ENCODE peak calls at places on chromosomes 7 and 10, in five cellular contexts. B is astrocyte of the hippocampus, Y is H4, Z is left cardiac atrium, V is pons. Q is an unnamed sample.

GRCh38 chr7:668139-668871 is 58.2 kb upstream of the DNAAF5 start:
- DNase-seq in Y (peak; percentile 58), B (peak; percentile 88), Z (no peak), V (no peak), Q (no peak)

GRCh38 chr10:33001908-33002492 is 44.0 kb upstream of the ITGB1 start:
- DNase-seq in V (no peak), B (no peak), Y (no peak), Z (no peak), Q (no peak)

GRCh38 chr7:29413511-29414178 is 150.0 kb upstream of the PRR15 start:
- DNase-seq in Z (no peak), B (no peak), V (no peak), Y (no peak), Q (no peak)

GRCh38 chr10:80108576-80109239 is 23.8 kb upstream of the PLAC9 start:
- DNase-seq in V (no peak), B (no peak), Y (no peak), Z (no peak), Q (no peak)

GRCh38 chr10:24427678-24428409 is 218.9 kb downstream of the KIAA1217 start:
- DNase-seq in B (peak; percentile 53), V (no peak), Y (no peak), Z (no peak), Q (no peak)

GRCh38 chr10:85624511-85624910 is 742.1 kb downstream of the GRID1 start:
- DNase-seq in V (no peak), Y (no peak), B (no peak), Z (no peak), Q (peak; percentile 75)

GRCh38 chr10:123884907-123885381 is 6.7 kb downstream of the CPXM2 start:
- DNase-seq in Y (no peak), B (no peak), V (no peak), Z (no peak), Q (no peak)

GRCh38 chr10:119821172-119821571 is 51.5 kb downstream of the MCMBP start:
- DNase-seq in V (no peak), Z (no peak), Y (no peak), B (no peak), Q (peak; percentile 45)

GRCh38 chr10:98611432-98611831 is 164.7 kb upstream of the HPS1 start:
- DNase-seq in Z (no peak), Y (no peak), V (no peak), B (peak; percentile 45), Q (no peak)

GRCh38 chr10:58990693-58991092 is 185.8 kb upstream of the PHYHIPL start:
- DNase-seq in Z (no peak), B (no peak), V (no peak), Y (no peak), Q (no peak)

GRCh38 chr7:99539213-99539811 is 12.6 kb downstream of the FAM200A start:
- DNase-seq in Z (no peak), Y (no peak), V (no peak), B (no peak), Q (peak; percentile 64)

GRCh38 chr7:157096286-157097055 is 42.3 kb upstream of the UBE3C start:
- DNase-seq in B (no peak), V (no peak), Y (no peak), Z (no peak), Q (no peak)

GRCh38 chr10:9296206-9296605 is 1241.7 kb downstream of the GATA3 start:
- DNase-seq in B (peak; percentile 8), Z (no peak), Y (peak; percentile 10), V (no peak), Q (no peak)

GRCh38 chr7:37234928-37235327 is 213.7 kb downstream of the ELMO1 start:
- DNase-seq in Z (no peak), V (peak; percentile 80), Y (peak; percentile 43), B (peak; percentile 55), Q (peak; percentile 11)

GRCh38 chr10:117960345-117960744 is 86.4 kb downstream of the RAB11FIP2 start:
- DNase-seq in B (peak; percentile 69), V (no peak), Y (no peak), Z (no peak), Q (no peak)

GRCh38 chr10:50850576-50851340 is 34.7 kb downstream of the A1CF start:
- DNase-seq in Z (no peak), B (peak; percentile 57), V (no peak), Y (no peak), Q (no peak)

Q was measured in OCI-M1.